ENCODE peak calls at places on chromosome 2, in eight cellular contexts. B is head of caudate nucleus, V is GM04504, P is memory B cell, O is NCI-H524, D is tibial nerve, I is cardiac fibroblast, U is EL. W is an unnamed sample.

GRCh38 chr2:175926272-175926671 is 75.8 kb downstream of the LNPK start:
- DNase-seq in B (no peak), V (peak; percentile 19), P (no peak), O (no peak), D (no peak), I (no peak), U (peak; percentile 89), W (no peak)

GRCh38 chr2:32752205-32752604 is 124.4 kb downstream of the TTC27 start:
- DNase-seq in B (no peak), V (no peak), P (no peak), O (no peak), D (no peak), I (peak; percentile 60), U (peak; percentile 43), W (no peak)

GRCh38 chr2:26613241-26614204 is 27.6 kb downstream of the CIB4 start:
- DNase-seq in B (no peak), V (no peak), P (no peak), O (peak; percentile 46), D (no peak), I (peak; percentile 22), U (no peak), W (peak; percentile 56)

GRCh38 chr2:236180831-236181453 is 12.8 kb upstream of the GBX2 start:
- DNase-seq in B (no peak), V (no peak), P (no peak), O (no peak), D (peak; percentile 55), I (peak; percentile 84), U (peak; percentile 68), W (no peak)

GRCh38 chr2:199463000-199463692 is 5.4 kb upstream of the SATB2 start:
- DNase-seq in B (peak; percentile 24), V (no peak), P (peak; percentile 48), O (peak; percentile 50), D (peak; percentile 67), I (peak; percentile 42), U (peak; percentile 75), W (no peak)

GRCh38 chr2:137117385-137117784 is 352.0 kb downstream of the THSD7B start:
- DNase-seq in B (no peak), V (no peak), P (no peak), O (no peak), D (no peak), I (no peak), U (peak; percentile 60), W (no peak)

GRCh38 chr2:234044157-234044556 is 6.3 kb upstream of the SPP2 start:
- DNase-seq in B (no peak), V (peak; percentile 28), P (no peak), O (no peak), D (no peak), I (peak; percentile 46), U (peak; percentile 82), W (no peak)

GRCh38 chr2:230910546-230911135 is 14.4 kb downstream of the GPR55 start:
- DNase-seq in B (no peak), V (no peak), P (no peak), O (no peak), D (no peak), I (no peak), U (no peak), W (no peak)

GRCh38 chr2:159083601-159084000 is 115.2 kb downstream of the TANC1 start:
- DNase-seq in B (no peak), V (no peak), P (no peak), O (no peak), D (no peak), I (peak; percentile 64), U (peak; percentile 46), W (no peak)

GRCh38 chr2:180664507-180664906 is 315.9 kb upstream of the UBE2E3 start:
- DNase-seq in B (no peak), V (no peak), P (no peak), O (no peak), D (no peak), I (no peak), U (no peak), W (no peak)

GRCh38 chr2:112159454-112159921 is 21.3 kb downstream of the FBLN7 start:
- DNase-seq in B (no peak), V (no peak), P (peak; percentile 58), O (peak; percentile 47), D (no peak), I (no peak), U (no peak), W (no peak)

GRCh38 chr2:215828528-215829184 is 184.7 kb downstream of the MREG start:
- DNase-seq in B (peak; percentile 25), V (peak; percentile 36), P (peak; percentile 16), O (peak; percentile 29), D (peak; percentile 36), I (peak; percentile 82), U (peak; percentile 67), W (no peak)

GRCh38 chr2:216246741-216247140 is 125.5 kb downstream of the MARCHF4 start:
- DNase-seq in B (no peak), V (no peak), P (no peak), O (no peak), D (no peak), I (no peak), U (no peak), W (no peak)

GRCh38 chr2:227848586-227848985 is 22.8 kb upstream of the DAW1 start:
- DNase-seq in B (no peak), V (no peak), P (no peak), O (no peak), D (no peak), I (no peak), U (no peak), W (no peak)

GRCh38 chr2:241844066-241844728 is 14.5 kb downstream of the PDCD1 start:
- DNase-seq in B (no peak), V (no peak), P (peak; percentile 71), O (peak; percentile 6), D (peak; percentile 37), I (peak; percentile 48), U (peak; percentile 49), W (no peak)

GRCh38 chr2:43293744-43294695 is 67.6 kb upstream of the ZFP36L2 start:
- DNase-seq in B (no peak), V (peak; percentile 93), P (no peak), O (no peak), D (peak; percentile 79), I (peak; percentile 98), U (peak; percentile 97), W (peak; percentile 25)

GRCh38 chr2:136126021-136126420 is 8.1 kb upstream of the CXCR4 start:
- DNase-seq in B (no peak), V (no peak), P (no peak), O (no peak), D (no peak), I (no peak), U (no peak), W (peak; percentile 77)